ENCODE peak calls at places on chromosomes 11 and 22, in ten cellular contexts. V is brain microvascular endothelial cell, E is AG04449, F is tibial nerve, P is suprapubic skin, B is GM06990, A is choroid plexus epithelial cell, M is SK-N-SH, D is OCI-LY7, T is thoracic aorta. G is an unnamed sample.

GRCh38 chr22:45888221-45889092 is 88.5 kb downstream of the WNT7B start:
- DNase-seq in V (no peak), E (no peak), F (no peak), P (no peak), B (no peak), A (no peak), M (no peak), D (no peak), T (no peak), G (no peak)

GRCh38 chr22:36447634-36448033 is 33.8 kb downstream of the TXN2 start:
- DNase-seq in V (no peak), E (no peak), F (no peak), P (no peak), B (no peak), A (no peak), M (no peak), D (no peak), T (no peak), G (no peak)

GRCh38 chr11:96038046-96038445 is 114.1 kb upstream of the MTMR2 start:
- DNase-seq in V (no peak), E (no peak), F (no peak), P (no peak), B (no peak), A (no peak), M (no peak), D (no peak), T (no peak), G (no peak)

GRCh38 chr11:66268953-66269906 is 791 bp downstream of the RAB1B start:
- DNase-seq in V (no peak), E (no peak), F (no peak), P (no peak), B (no peak), A (peak; percentile 46), M (peak; percentile 58), D (peak; percentile 44), T (no peak), G (no peak)

GRCh38 chr11:15968461-15969130 is 387.8 kb downstream of the SOX6 start:
- DNase-seq in V (no peak), E (no peak), F (no peak), P (no peak), B (no peak), A (peak; percentile 22), M (no peak), D (no peak), T (no peak), G (no peak)

GRCh38 chr22:19174106-19175025 is 4.2 kb downstream of the SLC25A1 start:
- DNase-seq in V (peak; percentile 50), E (peak; percentile 41), F (no peak), P (no peak), B (no peak), A (peak; percentile 75), M (no peak), D (peak; percentile 83), T (no peak), G (peak; percentile 11)

GRCh38 chr22:21866821-21867527 is 471 bp downstream of the MAPK1 start:
- DNase-seq in V (peak; percentile 16), E (no peak), F (no peak), P (no peak), B (peak; percentile 55), A (peak; percentile 20), M (no peak), D (peak; percentile 43), T (no peak), G (no peak)

GRCh38 chr11:112289588-112290461 is 29.2 kb upstream of the PLET1 start:
- DNase-seq in V (peak; percentile 28), E (no peak), F (peak; percentile 65), P (peak; percentile 90), B (peak; percentile 69), A (peak; percentile 58), M (peak; percentile 97), D (peak; percentile 64), T (peak; percentile 27), G (no peak)

GRCh38 chr11:2109541-2110019 is 29.6 kb downstream of the IGF2 start:
- DNase-seq in V (no peak), E (no peak), F (no peak), P (no peak), B (no peak), A (peak; percentile 47), M (peak; percentile 51), D (peak; percentile 4), T (no peak), G (no peak)

GRCh38 chr11:36452231-36452630 is 57.8 kb downstream of the TRAF6 start:
- DNase-seq in V (no peak), E (no peak), F (no peak), P (no peak), B (no peak), A (no peak), M (no peak), D (no peak), T (no peak), G (peak; percentile 56)

GRCh38 chr11:27497284-27497866 is 9.2 kb downstream of the LIN7C start:
- DNase-seq in V (no peak), E (no peak), F (no peak), P (no peak), B (no peak), A (peak; percentile 58), M (peak; percentile 21), D (peak; percentile 44), T (no peak), G (peak; percentile 4)

GRCh38 chr11:117058761-117059233 is 39.4 kb downstream of the SIK3 start:
- DNase-seq in V (peak; percentile 15), E (no peak), F (no peak), P (no peak), B (no peak), A (no peak), M (peak; percentile 38), D (no peak), T (no peak), G (peak; percentile 33)

GRCh38 chr22:36486619-36487384 is 5.4 kb upstream of the TXN2 start:
- DNase-seq in V (peak; percentile 57), E (no peak), F (peak; percentile 49), P (no peak), B (no peak), A (peak; percentile 75), M (no peak), D (peak; percentile 53), T (no peak), G (no peak)

GRCh38 chr11:135008001-135008405 is 596.0 kb upstream of the B3GAT1 start:
- DNase-seq in V (no peak), E (no peak), F (no peak), P (no peak), B (no peak), A (peak; percentile 4), M (peak; percentile 43), D (no peak), T (no peak), G (no peak)

GRCh38 chr22:26592368-26593015 is 2.6 kb upstream of the TPST2 start:
- DNase-seq in V (no peak), E (no peak), F (no peak), P (no peak), B (peak; percentile 46), A (no peak), M (no peak), D (peak; percentile 80), T (no peak), G (no peak)

GRCh38 chr11:6681949-6682348 is 1.2 kb downstream of the MRPL17 start:
- DNase-seq in V (peak; percentile 15), E (no peak), F (no peak), P (no peak), B (no peak), A (peak; percentile 40), M (peak; percentile 12), D (peak; percentile 24), T (no peak), G (no peak)

GRCh38 chr11:2509481-2510001 is 64.7 kb downstream of the KCNQ1 start:
- DNase-seq in V (no peak), E (no peak), F (no peak), P (no peak), B (no peak), A (no peak), M (peak; percentile 21), D (no peak), T (no peak), G (no peak)

GRCh38 chr11:12229450-12230229 is 119.2 kb downstream of the MICAL2 start:
- DNase-seq in V (no peak), E (no peak), F (no peak), P (no peak), B (no peak), A (no peak), M (no peak), D (no peak), T (no peak), G (no peak)

GRCh38 chr22:41449321-41449720 is 2.7 kb upstream of the TOB2 start:
- DNase-seq in V (no peak), E (no peak), F (no peak), P (no peak), B (no peak), A (no peak), M (no peak), D (peak; percentile 15), T (no peak), G (no peak)
- H3K4me3 ChIP-seq in V (no peak overlapping the region), E (no peak overlapping the region), F (no peak overlapping the region), P (peak overlapping the region; percentile 90), B (no peak overlapping the region), A (no peak overlapping the region), M (no peak overlapping the region), D (no peak overlapping the region), T (no peak overlapping the region), G (no peak overlapping the region)

GRCh38 chr11:63736864-63737263 is 31.7 kb downstream of the ZFTA start:
- DNase-seq in V (no peak), E (no peak), F (no peak), P (no peak), B (no peak), A (no peak), M (no peak), D (no peak), T (no peak), G (no peak)
- TF ChIP-seq CTCF in V (no peak), E (no peak), F (no peak), P (no peak), B (no peak), A (no peak), M (no peak), D (no peak), T (no peak), G (no peak)

DNA sequence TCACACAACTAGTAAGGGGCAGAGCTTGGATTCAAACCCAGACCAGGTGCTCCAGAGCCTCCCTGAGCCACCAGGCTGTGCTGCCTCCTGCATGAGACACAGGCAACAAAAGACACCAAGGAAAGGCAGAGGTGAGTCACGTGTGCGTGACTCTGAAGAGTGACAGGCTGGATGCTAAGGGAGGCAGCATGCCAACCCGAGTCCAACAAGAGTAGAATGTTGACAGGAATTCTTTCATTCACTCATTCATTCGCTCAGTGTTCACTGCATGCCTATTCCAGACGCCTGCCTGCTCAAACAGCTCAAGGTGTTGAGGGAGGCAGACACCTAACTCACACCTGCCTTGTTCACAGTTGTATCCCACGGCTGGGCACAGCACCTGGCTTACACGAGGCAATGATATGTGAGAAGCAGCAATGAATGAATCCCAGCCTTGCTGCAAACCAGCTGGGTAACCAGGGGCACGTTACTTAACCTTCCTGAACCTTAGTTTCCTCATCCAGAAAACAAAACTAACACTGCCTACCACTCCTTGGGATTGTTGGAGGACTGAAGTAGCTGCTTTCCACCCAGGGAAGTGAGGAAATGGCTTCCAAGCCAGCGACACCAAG is 73.8 kb upstream of the ARFGAP3 start:
- DNase-seq in V (peak; percentile 40), E (no peak), F (no peak), P (no peak), B (peak; percentile 37), A (no peak), M (no peak), D (peak; percentile 15), T (no peak), G (no peak)
- H3K4me3 ChIP-seq in V (no peak overlapping the region), E (no peak overlapping the region), F (no peak overlapping the region), P (peak overlapping the region; percentile 11), B (peak overlapping the region; percentile 43), A (no peak overlapping the region), M (no peak overlapping the region), D (peak overlapping the region; percentile 22), T (peak overlapping the region; percentile 34), G (no peak overlapping the region)

GRCh38 chr11:77789731-77790476 is 30.6 kb downstream of the RSF1 start:
- DNase-seq in V (no peak), E (no peak), F (no peak), P (no peak), B (no peak), A (no peak), M (no peak), D (no peak), T (no peak), G (no peak)
- TF ChIP-seq CTCF in V (no peak), E (no peak), F (no peak), P (no peak), B (no peak), A (no peak), M (no peak), D (no peak), T (no peak), G (no peak)